ENCODE peak calls at places on chromosomes 12 and 14, in eight cellular contexts. J is body of pancreas, T is stomach, R is heart right ventricle, A is psoas muscle, S is neuronal stem cell, Y is tibial artery, K is left ventricle myocardium inferior. O is an unnamed sample.

GRCh38 chr12:76374395-76375020 is 26.3 kb upstream of the BBS10 start:
- DNase-seq in J (no peak), T (no peak), R (no peak), A (no peak), S (no peak), Y (no peak), K (no peak), O (no peak)

GRCh38 chr12:4353785-4354208 is 25.7 kb downstream of the FGF23 start:
- DNase-seq in J (peak; percentile 2), T (no peak), R (no peak), A (no peak), S (no peak), Y (no peak), K (no peak), O (no peak)

GRCh38 chr12:30578426-30578825 is 117.2 kb downstream of the IPO8 start:
- DNase-seq in J (no peak), T (no peak), R (no peak), A (no peak), S (no peak), Y (no peak), K (no peak), O (no peak)

GRCh38 chr14:56648508-56649301 is 69.1 kb downstream of the TMEM260 start:
- DNase-seq in J (no peak), T (no peak), R (no peak), A (no peak), S (peak; percentile 95), Y (no peak), K (no peak), O (no peak)

GRCh38 chr12:113835433-113835832 is 130.7 kb downstream of the RBM19 start:
- DNase-seq in J (no peak), T (no peak), R (no peak), A (no peak), S (no peak), Y (no peak), K (no peak), O (no peak)

GRCh38 chr14:101834387-101835165 is 73.1 kb downstream of the PPP2R5C start:
- DNase-seq in J (peak; percentile 46), T (peak; percentile 57), R (no peak), A (no peak), S (no peak), Y (no peak), K (no peak), O (no peak)

GRCh38 chr12:1644523-1645438 is 15.8 kb downstream of the WNT5B start:
- DNase-seq in J (peak; percentile 74), T (peak; percentile 80), R (peak; percentile 84), A (peak; percentile 81), S (no peak), Y (peak; percentile 79), K (peak; percentile 88), O (peak; percentile 83)

GRCh38 chr12:67415473-67415872 is 146.3 kb downstream of the CAND1 start:
- DNase-seq in J (peak; percentile 13), T (no peak), R (peak; percentile 33), A (no peak), S (no peak), Y (no peak), K (no peak), O (peak; percentile 59)

GRCh38 chr12:56687225-56688128 is 607 bp downstream of the PTGES3 start:
- DNase-seq in J (peak; percentile 74), T (peak; percentile 64), R (peak; percentile 45), A (peak; percentile 69), S (no peak), Y (peak; percentile 59), K (peak; percentile 49), O (peak; percentile 83)

GRCh38 chr12:52667931-52668330 is 12.3 kb downstream of the KRT1 start:
- DNase-seq in J (no peak), T (no peak), R (no peak), A (no peak), S (no peak), Y (no peak), K (no peak), O (no peak)

GRCh38 chr12:53575502-53576264 is 50.5 kb downstream of the ATF7 start:
- DNase-seq in J (peak; percentile 19), T (no peak), R (no peak), A (no peak), S (no peak), Y (no peak), K (no peak), O (no peak)

GRCh38 chr14:93028724-93029076 is 87.0 kb downstream of the ITPK1 start:
- DNase-seq in J (no peak), T (no peak), R (no peak), A (no peak), S (no peak), Y (no peak), K (no peak), O (no peak)

GRCh38 chr12:27382126-27382795 is 49.6 kb downstream of the BMAL2 start:
- DNase-seq in J (no peak), T (no peak), R (no peak), A (no peak), S (no peak), Y (no peak), K (no peak), O (no peak)

GRCh38 chr14:54696998-54697397 is 130.1 kb downstream of the SAMD4A start:
- DNase-seq in J (no peak), T (no peak), R (no peak), A (no peak), S (no peak), Y (no peak), K (no peak), O (no peak)

GRCh38 chr12:122646568-122647220 is 56.5 kb downstream of the HCAR2 start:
- DNase-seq in J (peak; percentile 36), T (no peak), R (no peak), A (no peak), S (no peak), Y (peak; percentile 25), K (no peak), O (no peak)

GRCh38 chr12:88756917-88757316 is 176.6 kb upstream of the KITLG start:
- DNase-seq in J (no peak), T (no peak), R (no peak), A (no peak), S (no peak), Y (no peak), K (no peak), O (no peak)

GRCh38 chr12:49105504-49106120 is 5.0 kb downstream of the LMBR1L start:
- DNase-seq in J (no peak), T (no peak), R (no peak), A (peak; percentile 71), S (no peak), Y (no peak), K (peak; percentile 35), O (no peak)

GRCh38 chr12:49111206-49111605 is 559 bp upstream of the LMBR1L start:
- DNase-seq in J (no peak), T (no peak), R (no peak), A (no peak), S (no peak), Y (no peak), K (no peak), O (no peak)

GRCh38 chr12:49110191-49111155 is at the start of gene LMBR1L:
- DNase-seq in J (peak; percentile 98), T (peak; percentile 97), R (peak; percentile 98), A (peak; percentile 97), S (peak; percentile 96), Y (peak; percentile 99), K (peak; percentile 95), O (peak; percentile 98)

GRCh38 chr12:49108958-49109404 is 1.7 kb downstream of the LMBR1L start:
- DNase-seq in J (peak; percentile 72), T (no peak), R (peak; percentile 73), A (peak; percentile 71), S (no peak), Y (peak; percentile 72), K (peak; percentile 50), O (peak; percentile 78)

DNA sequence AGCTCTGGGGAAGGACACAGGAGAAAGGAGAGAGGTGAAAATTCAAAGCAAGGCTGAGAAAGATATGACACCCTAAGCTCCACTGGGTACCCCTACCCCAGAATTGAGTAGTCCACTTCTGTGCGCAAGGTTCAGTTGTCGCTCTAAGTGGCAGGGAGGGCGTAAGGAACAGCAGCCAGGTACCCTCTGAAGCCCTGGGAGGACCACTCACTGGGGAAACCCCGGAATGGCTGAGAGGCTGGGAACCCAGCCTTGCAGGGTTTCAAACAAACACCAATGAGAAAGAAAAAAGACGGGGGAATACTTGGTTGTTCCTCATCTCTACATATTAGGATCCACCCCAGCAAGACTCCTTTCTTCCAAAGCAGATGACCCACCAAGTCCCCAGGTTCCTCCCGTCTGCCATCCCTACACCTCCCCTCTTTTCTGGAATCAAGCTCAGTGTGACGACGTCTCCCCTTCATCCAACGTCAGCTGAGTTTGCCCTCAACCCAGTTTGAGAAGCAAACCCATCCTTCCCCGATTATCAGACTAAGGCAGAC is 945 bp downstream of the LMBR1L start:
- DNase-seq in J (no peak), T (no peak), R (no peak), A (no peak), S (no peak), Y (no peak), K (no peak), O (no peak)
- H3K27ac ChIP-seq in J (peak overlapping the region; percentile 92), T (peak overlapping the region; percentile 96), R (peak overlapping the region; percentile 93), A (peak overlapping the region; percentile 91), S (no peak overlapping the region), Y (peak overlapping the region; percentile 99), K (peak overlapping the region; percentile 100), O (peak overlapping the region; percentile 97)

GRCh38 chr14:29462772-29463171 is 464.9 kb downstream of the PRKD1 start:
- DNase-seq in J (no peak), T (no peak), R (no peak), A (no peak), S (no peak), Y (no peak), K (no peak), O (no peak)
- H3K4me3 ChIP-seq in J (no peak overlapping the region), T (no peak overlapping the region), R (no peak overlapping the region), A (no peak overlapping the region), S (no peak overlapping the region), Y (no peak overlapping the region), K (no peak overlapping the region), O (no peak overlapping the region)

DNA sequence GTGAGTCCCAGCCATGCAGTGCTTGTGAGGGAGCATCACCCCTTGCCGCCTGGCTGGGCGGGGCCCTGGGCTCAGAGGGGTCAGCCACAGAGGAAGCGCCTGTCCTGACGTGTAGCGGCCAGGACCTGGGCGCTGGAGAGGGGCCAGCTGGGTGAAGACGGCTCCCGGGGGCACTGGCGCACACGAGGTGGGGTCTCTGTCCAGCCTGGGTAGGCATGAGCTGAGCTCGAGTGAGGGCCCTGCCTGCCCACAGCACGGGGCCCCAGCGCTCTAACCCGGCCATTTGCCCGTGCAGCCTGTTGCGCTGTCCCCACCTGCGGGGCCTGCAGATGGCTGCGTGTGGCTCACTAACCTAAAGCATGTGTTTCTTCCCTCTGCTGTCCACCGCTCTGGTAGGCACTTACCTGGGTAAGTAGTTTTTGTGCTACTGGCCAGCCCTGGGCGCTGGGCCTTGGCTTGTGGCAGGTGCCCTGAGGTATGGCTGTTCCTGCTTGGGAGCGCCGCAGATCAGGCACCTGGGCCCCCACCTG is 6.6 kb upstream of the CRIP2 start:
- DNase-seq in J (no peak), T (no peak), R (no peak), A (no peak), S (no peak), Y (no peak), K (no peak), O (no peak)
- H3K27ac ChIP-seq in J (peak overlapping the region; percentile 53), T (peak overlapping the region; percentile 61), R (peak overlapping the region; percentile 100), A (peak overlapping the region; percentile 15), S (no peak overlapping the region), Y (peak overlapping the region; percentile 97), K (peak overlapping the region; percentile 100), O (no peak overlapping the region)

DNA sequence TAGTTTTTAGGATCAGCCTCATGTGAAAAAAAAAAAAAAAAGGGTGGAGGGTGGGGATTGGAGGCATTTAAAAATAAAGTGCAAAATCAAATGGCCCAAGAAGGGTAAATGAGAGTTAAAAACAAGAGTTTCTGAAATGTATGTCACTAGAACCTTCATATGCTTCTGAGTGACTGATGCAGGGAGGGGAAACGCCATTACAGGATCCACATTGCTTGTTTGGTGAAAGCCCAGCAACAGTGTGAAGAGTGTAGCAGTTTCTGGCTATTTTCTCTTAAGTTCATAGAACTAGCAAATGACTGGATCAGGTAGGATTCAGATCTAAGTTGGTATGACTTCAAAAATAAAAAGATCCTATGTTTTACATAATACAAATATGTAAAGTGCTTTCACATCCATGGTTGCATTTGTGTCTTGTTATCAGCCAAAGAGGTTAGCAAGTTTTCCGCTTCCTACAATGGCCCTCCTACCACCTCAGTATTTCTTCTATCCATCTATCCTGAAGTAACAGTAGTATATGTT is 2.9 kb downstream of the CHPT1 start:
- DNase-seq in J (no peak), T (no peak), R (no peak), A (no peak), S (no peak), Y (no peak), K (no peak), O (no peak)
- H3K4me3 ChIP-seq in J (no peak overlapping the region), T (peak overlapping the region; percentile 95), R (peak overlapping the region; percentile 83), A (peak overlapping the region; percentile 29), S (no peak overlapping the region), Y (no peak overlapping the region), K (peak overlapping the region; percentile 89), O (no peak overlapping the region)

O was measured in adrenal gland.